ENCODE peak calls at places on chromosomes 16 and 17, in nine cellular contexts. T is cardiac fibroblast, F is left ventricle myocardium inferior, B is AG04450, R is Peyer's patch, Q is ovary, A is GM20000, L is hepatocyte, C is choroid plexus epithelial cell. K is an unnamed sample.

GRCh38 chr16:47064775-47065174 is 79.0 kb downstream of the NETO2 start:
- DNase-seq in B (no peak), R (no peak), F (no peak), A (no peak), T (no peak), C (no peak), Q (no peak), L (no peak), K (no peak)

GRCh38 chr17:29124135-29124930 is 55.9 kb downstream of the MYO18A start:
- DNase-seq in T (peak; percentile 88), C (peak; percentile 91), A (peak; percentile 80), R (no peak), B (no peak), F (no peak), Q (peak; percentile 54), L (peak; percentile 81), K (no peak)

GRCh38 chr17:33002245-33002644 is 10.6 kb downstream of the SPACA3 start:
- DNase-seq in C (no peak), F (no peak), R (no peak), L (no peak), B (no peak), T (no peak), A (no peak), Q (no peak), K (no peak)

GRCh38 chr17:2194778-2195417 is 108.7 kb downstream of the SMG6 start:
- DNase-seq in F (no peak), A (no peak), Q (no peak), B (no peak), L (no peak), R (no peak), T (peak; percentile 20), C (no peak), K (no peak)

GRCh38 chr17:77011173-77012011 is 129.4 kb upstream of the SEC14L1 start:
- DNase-seq in F (no peak), L (peak; percentile 63), A (no peak), R (peak; percentile 74), T (peak; percentile 61), B (no peak), Q (no peak), C (peak; percentile 76), K (no peak)

GRCh38 chr16:13808075-13808474 is 111.9 kb upstream of the ERCC4 start:
- DNase-seq in L (no peak), A (no peak), Q (no peak), T (no peak), B (no peak), C (no peak), R (no peak), F (no peak), K (no peak)

GRCh38 chr16:87832137-87832527 is 37.2 kb downstream of the SLC7A5 start:
- DNase-seq in Q (no peak), F (no peak), A (no peak), T (no peak), R (no peak), B (no peak), C (no peak), L (no peak), K (no peak)

GRCh38 chr17:29615048-29615385 is 7.7 kb downstream of the CORO6 start:
- DNase-seq in R (peak; percentile 82), B (no peak), A (peak; percentile 62), Q (no peak), L (no peak), F (no peak), T (no peak), C (peak; percentile 62), K (no peak)

GRCh38 chr16:69924777-69925191 is 26.4 kb upstream of the CLEC18A start:
- DNase-seq in T (peak; percentile 91), Q (peak; percentile 79), C (peak; percentile 85), F (peak; percentile 69), R (no peak), L (peak; percentile 51), A (no peak), B (peak; percentile 55), K (no peak)

GRCh38 chr17:47205419-47205963 is 3.7 kb upstream of the MYL4 start:
- DNase-seq in Q (peak; percentile 45), R (peak; percentile 87), C (peak; percentile 93), B (no peak), T (peak; percentile 71), F (peak; percentile 38), A (peak; percentile 54), L (peak; percentile 52), K (peak; percentile 45)

GRCh38 chr16:23114131-23114904 is 34.9 kb downstream of the USP31 start:
- DNase-seq in R (no peak), T (no peak), B (no peak), F (no peak), L (no peak), A (no peak), Q (no peak), C (no peak), K (no peak)

GRCh38 chr16:77449208-77449607 is 14.4 kb upstream of the ADAMTS18 start:
- DNase-seq in L (no peak), C (no peak), R (no peak), Q (no peak), B (no peak), A (no peak), T (no peak), F (no peak), K (no peak)

GRCh38 chr16:77443834-77444460 is 9.1 kb upstream of the ADAMTS18 start:
- DNase-seq in R (no peak), F (no peak), L (no peak), T (no peak), C (no peak), A (no peak), Q (no peak), B (no peak), K (no peak)

GRCh38 chr16:77450790-77451487 is 16.1 kb upstream of the ADAMTS18 start:
- DNase-seq in F (no peak), Q (no peak), L (peak; percentile 30), T (no peak), R (no peak), C (no peak), B (no peak), A (no peak), K (no peak)

GRCh38 chr16:77442078-77442477 is 7.2 kb upstream of the ADAMTS18 start:
- DNase-seq in B (no peak), L (no peak), A (no peak), F (no peak), R (no peak), Q (no peak), C (no peak), T (no peak), K (no peak)

GRCh38 chr16:77445321-77445720 is 10.5 kb upstream of the ADAMTS18 start:
- DNase-seq in L (no peak), B (no peak), A (no peak), T (no peak), C (no peak), R (no peak), F (no peak), Q (no peak), K (no peak)
- TF ChIP-seq CTCF in L (no peak), B (no peak), A (no peak), T (no peak), C (no peak), R (no peak), F (no peak), Q (no peak), K (no peak)

GRCh38 chr17:3447625-3448024 is 14.0 kb upstream of the OR1E2 start:
- DNase-seq in A (no peak), B (no peak), F (no peak), T (peak; percentile 5), C (peak; percentile 0), Q (no peak), L (peak; percentile 10), R (no peak), K (no peak)
- TF ChIP-seq CTCF in A (no peak), B (no peak), F (no peak), T (no peak), C (no peak), Q (no peak), L (no peak), R (no peak), K (no peak)

DNA sequence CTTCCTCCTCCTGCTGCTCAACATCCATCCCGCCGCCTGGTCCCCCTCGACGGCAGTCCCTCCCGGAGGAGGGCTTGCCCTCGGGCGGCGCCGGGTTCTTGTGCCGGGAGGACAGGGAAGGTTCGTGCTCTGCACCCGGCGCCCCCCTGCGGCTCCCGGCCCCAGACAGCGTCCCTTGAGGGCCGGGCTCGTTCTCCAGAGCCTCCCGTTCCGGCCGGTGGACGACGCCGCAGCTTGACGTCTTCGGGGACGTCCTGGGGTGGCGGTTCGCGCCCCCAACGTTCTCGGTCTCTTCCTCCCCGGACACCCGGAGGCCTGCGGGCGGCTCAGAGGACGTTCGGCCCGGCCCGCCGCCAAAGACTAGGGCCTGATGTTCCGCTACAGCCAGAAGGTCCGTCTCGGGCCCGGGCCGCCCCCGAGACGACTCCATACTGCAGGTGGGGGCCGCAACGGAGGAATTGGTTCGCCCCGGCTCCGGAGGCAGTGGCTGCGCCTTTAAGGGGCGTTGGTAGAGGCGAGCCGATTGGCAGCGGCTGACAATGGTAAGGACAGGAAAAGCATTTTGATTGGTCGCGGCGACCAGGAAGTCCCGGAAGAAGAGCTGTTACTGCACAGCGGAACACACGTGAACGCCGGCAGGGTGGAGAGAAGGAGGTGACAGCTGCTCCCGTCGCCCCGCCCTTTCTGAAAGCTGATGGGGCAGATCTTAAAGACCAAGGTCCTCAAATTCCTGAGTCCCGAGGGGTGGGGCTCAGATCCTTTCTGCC is at the start of gene BORCS6:
- DNase-seq in R (peak; percentile 99), F (peak; percentile 97), L (peak; percentile 98), C (peak; percentile 99), Q (peak; percentile 97), A (peak; percentile 92), T (peak; percentile 99), B (peak; percentile 97), K (peak; percentile 84)
- TF ChIP-seq CTCF in R (no peak), F (peak; percentile 18), L (peak; percentile 3), C (peak; percentile 2), Q (no peak), A (no peak), T (no peak), B (peak; percentile 8), K (no peak)

GRCh38 chr17:8080208-8080798 is 7.2 kb downstream of the ALOX12B start:
- DNase-seq in C (no peak), A (no peak), B (no peak), F (no peak), L (no peak), Q (no peak), T (no peak), R (no peak), K (no peak)
- TF ChIP-seq CTCF in C (no peak), A (no peak), B (no peak), F (peak; percentile 43), L (no peak), Q (no peak), T (no peak), R (no peak), K (no peak)

GRCh38 chr17:17783121-17783824 is 53.5 kb downstream of the SREBF1 start:
- DNase-seq in F (peak; percentile 85), B (no peak), C (peak; percentile 36), R (peak; percentile 70), L (peak; percentile 62), Q (peak; percentile 73), A (peak; percentile 88), T (peak; percentile 35), K (peak; percentile 32)
- TF ChIP-seq CTCF in F (peak; percentile 45), B (peak; percentile 8), C (no peak), R (no peak), L (peak; percentile 33), Q (peak; percentile 12), A (peak; percentile 16), T (no peak), K (no peak)

K was measured in activated B cell treated with CpG ODN at 0.5 μM for 24 hours.